ENCODE peak calls at places on chromosomes 3 and 15, in ten cellular contexts. One of them, this sample, is unnamed.

GRCh38 chr3:179695672-179696313 is 43.0 kb downstream of the USP13 start:
- DNase-seq in MCF 10A: no peak
- DNase-seq in heart left ventricle: no peak
- DNase-seq in EL: no peak
- DNase-seq in esophagus squamous epithelium: no peak
- DNase-seq in foreskin fibroblast: no peak
- DNase-seq in endothelial cell: no peak
- DNase-seq in stomach: no peak
- DNase-seq in Panc1: no peak
- DNase-seq in lower lobe of right lung: no peak
- DNase-seq in this sample: no peak

GRCh38 chr15:23648920-23649515 is 1.4 kb upstream of the MAGEL2 start:
- DNase-seq in EL: peak; percentile 1
- DNase-seq in esophagus squamous epithelium: no peak
- DNase-seq in endothelial cell: peak; percentile 60
- DNase-seq in heart left ventricle: no peak
- DNase-seq in stomach: peak; percentile 48
- DNase-seq in MCF 10A: no peak
- DNase-seq in lower lobe of right lung: peak; percentile 47
- DNase-seq in foreskin fibroblast: peak; percentile 8
- DNase-seq in Panc1: no peak
- DNase-seq in this sample: peak; percentile 47

GRCh38 chr3:154904328-154904727 is 175.8 kb upstream of the MME start:
- DNase-seq in stomach: no peak
- DNase-seq in Panc1: no peak
- DNase-seq in lower lobe of right lung: no peak
- DNase-seq in endothelial cell: no peak
- DNase-seq in EL: peak; percentile 39
- DNase-seq in esophagus squamous epithelium: no peak
- DNase-seq in MCF 10A: peak; percentile 50
- DNase-seq in heart left ventricle: no peak
- DNase-seq in foreskin fibroblast: peak; percentile 74
- DNase-seq in this sample: no peak

GRCh38 chr3:134709563-134710312 is 58.9 kb upstream of the KY start:
- DNase-seq in heart left ventricle: no peak
- DNase-seq in Panc1: no peak
- DNase-seq in stomach: no peak
- DNase-seq in MCF 10A: no peak
- DNase-seq in lower lobe of right lung: no peak
- DNase-seq in EL: no peak
- DNase-seq in esophagus squamous epithelium: no peak
- DNase-seq in foreskin fibroblast: no peak
- DNase-seq in endothelial cell: no peak
- DNase-seq in this sample: no peak

GRCh38 chr15:68401496-68402431 is 30.2 kb downstream of the ITGA11 start:
- DNase-seq in foreskin fibroblast: no peak
- DNase-seq in lower lobe of right lung: no peak
- DNase-seq in EL: no peak
- DNase-seq in esophagus squamous epithelium: no peak
- DNase-seq in stomach: no peak
- DNase-seq in heart left ventricle: no peak
- DNase-seq in Panc1: no peak
- DNase-seq in MCF 10A: no peak
- DNase-seq in endothelial cell: no peak
- DNase-seq in this sample: no peak

GRCh38 chr15:62469874-62470688 is 305.0 kb upstream of the C2CD4B start:
- DNase-seq in lower lobe of right lung: no peak
- DNase-seq in heart left ventricle: peak; percentile 77
- DNase-seq in Panc1: no peak
- DNase-seq in EL: peak; percentile 87
- DNase-seq in endothelial cell: no peak
- DNase-seq in esophagus squamous epithelium: no peak
- DNase-seq in foreskin fibroblast: peak; percentile 87
- DNase-seq in MCF 10A: no peak
- DNase-seq in stomach: no peak
- DNase-seq in this sample: peak; percentile 61

GRCh38 chr15:46955576-46955975 is 761.7 kb upstream of the SEMA6D start:
- DNase-seq in heart left ventricle: no peak
- DNase-seq in stomach: no peak
- DNase-seq in endothelial cell: no peak
- DNase-seq in esophagus squamous epithelium: no peak
- DNase-seq in lower lobe of right lung: no peak
- DNase-seq in EL: no peak
- DNase-seq in foreskin fibroblast: no peak
- DNase-seq in Panc1: no peak
- DNase-seq in MCF 10A: no peak
- DNase-seq in this sample: no peak

GRCh38 chr15:87944051-87944450 is 312.5 kb downstream of the NTRK3 start:
- DNase-seq in foreskin fibroblast: peak; percentile 1
- DNase-seq in EL: no peak
- DNase-seq in Panc1: no peak
- DNase-seq in esophagus squamous epithelium: no peak
- DNase-seq in endothelial cell: no peak
- DNase-seq in lower lobe of right lung: no peak
- DNase-seq in heart left ventricle: no peak
- DNase-seq in stomach: no peak
- DNase-seq in MCF 10A: no peak
- DNase-seq in this sample: no peak

GRCh38 chr3:134505485-134505884 is 19.6 kb downstream of the CEP63 start:
- DNase-seq in MCF 10A: no peak
- DNase-seq in EL: no peak
- DNase-seq in foreskin fibroblast: no peak
- DNase-seq in stomach: no peak
- DNase-seq in Panc1: no peak
- DNase-seq in lower lobe of right lung: no peak
- DNase-seq in endothelial cell: no peak
- DNase-seq in heart left ventricle: no peak
- DNase-seq in esophagus squamous epithelium: no peak
- DNase-seq in this sample: no peak

GRCh38 chr3:159616234-159616825 is 372.3 kb upstream of the IL12A start:
- DNase-seq in heart left ventricle: peak; percentile 47
- DNase-seq in lower lobe of right lung: peak; percentile 58
- DNase-seq in EL: peak; percentile 71
- DNase-seq in esophagus squamous epithelium: no peak
- DNase-seq in stomach: peak; percentile 39
- DNase-seq in endothelial cell: peak; percentile 55
- DNase-seq in MCF 10A: peak; percentile 67
- DNase-seq in Panc1: no peak
- DNase-seq in foreskin fibroblast: peak; percentile 78
- DNase-seq in this sample: peak; percentile 66

GRCh38 chr3:53493997-53494791 is at the start of gene CACNA1D:
- DNase-seq in MCF 10A: peak; percentile 24
- DNase-seq in Panc1: no peak
- DNase-seq in stomach: peak; percentile 71
- DNase-seq in EL: no peak
- DNase-seq in esophagus squamous epithelium: no peak
- DNase-seq in endothelial cell: peak; percentile 22
- DNase-seq in heart left ventricle: no peak
- DNase-seq in lower lobe of right lung: peak; percentile 74
- DNase-seq in foreskin fibroblast: peak; percentile 45
- DNase-seq in this sample: no peak

GRCh38 chr3:104412608-104413580 is 953.8 kb upstream of the ALCAM start:
- DNase-seq in Panc1: no peak
- DNase-seq in lower lobe of right lung: no peak
- DNase-seq in esophagus squamous epithelium: no peak
- DNase-seq in MCF 10A: no peak
- DNase-seq in stomach: no peak
- DNase-seq in EL: no peak
- DNase-seq in foreskin fibroblast: no peak
- DNase-seq in heart left ventricle: no peak
- DNase-seq in endothelial cell: no peak
- DNase-seq in this sample: no peak